ENCODE peak calls at places on chromosomes 4 and X, in four cellular contexts. P, Z, A and Q are unnamed samples.

GRCh38 chr4:128462104-128462783 is 174.6 kb upstream of the PGRMC2 start:
- DNase-seq in A (no peak), P (no peak), Z (no peak), Q (no peak)

GRCh38 chr4:73844352-73844751 is 7.9 kb downstream of the CXCL6 start:
- DNase-seq in A (no peak), P (no peak), Z (no peak), Q (no peak)

GRCh38 chr4:26022346-26022891 is 108.4 kb downstream of the SMIM20 start:
- DNase-seq in Z (no peak), A (no peak), P (no peak), Q (no peak)

GRCh38 chr4:140947507-140947906 is 185.8 kb downstream of the RNF150 start:
- DNase-seq in A (peak), P (no peak), Z (peak), Q (no peak)

GRCh38 chrX:103488332-103488731 is 31.0 kb downstream of the RAB40A start:
- DNase-seq in Z (no peak), A (no peak), P (no peak), Q (no peak)

GRCh38 chrX:50920132-50920531 is 9.6 kb downstream of the BMP15 start:
- DNase-seq in P (no peak), A (no peak), Z (no peak), Q (no peak)

GRCh38 chrX:12958059-12958458 is 16.9 kb upstream of the TMSB4X start:
- DNase-seq in P (no peak), A (no peak), Z (no peak), Q (no peak)

GRCh38 chrX:101617211-101618191 is at the start of gene ARMCX6:
- DNase-seq in Z (peak), A (peak), P (peak), Q (peak)

GRCh38 chr4:158302076-158302866 is 92.0 kb downstream of the TMEM144 start:
- DNase-seq in Z (no peak), P (no peak), A (no peak), Q (no peak)

GRCh38 chrX:72048515-72049455 is 82.9 kb downstream of the RTL5 start:
- DNase-seq in A (peak), P (no peak), Z (no peak), Q (peak)

GRCh38 chr4:17613761-17614415 is 553 bp upstream of the MED28 start:
- DNase-seq in Z (peak), A (no peak), P (no peak), Q (no peak)

GRCh38 chr4:101169044-101170014 is 178.0 kb downstream of the PPP3CA start:
- DNase-seq in P (peak), A (peak), Z (peak), Q (peak)

GRCh38 chrX:12137982-12138365 is 299 bp upstream of the FRMPD4 start:
- DNase-seq in Z (no peak), P (peak), A (no peak), Q (no peak)

GRCh38 chrX:140572724-140573123 is 67.9 kb upstream of the SOX3 start:
- DNase-seq in Z (peak), P (peak), A (peak), Q (peak)

GRCh38 chr4:170134821-170135220 is 45.1 kb upstream of the AADAT start:
- DNase-seq in Z (no peak), P (no peak), A (peak), Q (no peak)

GRCh38 chrX:108735087-108735679 is 1.2 kb downstream of the IRS4 start:
- DNase-seq in P (no peak), A (no peak), Z (no peak), Q (peak)

GRCh38 chr4:112214397-112215264 is 17.0 kb upstream of the AP1AR start:
- DNase-seq in P (no peak), A (no peak), Z (no peak), Q (no peak)

GRCh38 chr4:108031427-108032083 is 41.9 kb downstream of the HADH start:
- DNase-seq in Z (no peak), P (no peak), A (no peak), Q (no peak)

GRCh38 chrX:17022205-17022604 is 75.7 kb downstream of the REPS2 start:
- DNase-seq in P (no peak), Z (no peak), A (no peak), Q (no peak)

GRCh38 chr4:72997409-72997808 is 72.1 kb downstream of the COX18 start:
- DNase-seq in Z (no peak), A (no peak), P (no peak), Q (no peak)

GRCh38 chr4:46270986-46271596 is 118.8 kb downstream of the GABRA2 start:
- DNase-seq in P (no peak), A (no peak), Z (no peak), Q (no peak)

GRCh38 chr4:33998204-33998603 is 2246.1 kb downstream of the ARAP2 start:
- DNase-seq in P (no peak), Z (no peak), A (no peak), Q (no peak)

GRCh38 chr4:181301735-181302380 is 941.3 kb upstream of the TENM3 start:
- DNase-seq in A (peak), P (no peak), Z (no peak), Q (peak)

GRCh38 chr4:125434136-125434535 is 119.4 kb downstream of the FAT4 start:
- DNase-seq in Z (no peak), P (no peak), A (no peak), Q (no peak)

GRCh38 chrX:136032370-136032769 is 47.1 kb downstream of the SLC9A6 start:
- DNase-seq in Z (no peak), P (no peak), A (no peak), Q (no peak)

GRCh38 chr4:85724801-85725548 is 250.0 kb downstream of the ARHGAP24 start:
- DNase-seq in A (no peak), P (no peak), Z (no peak), Q (no peak)

DNA sequence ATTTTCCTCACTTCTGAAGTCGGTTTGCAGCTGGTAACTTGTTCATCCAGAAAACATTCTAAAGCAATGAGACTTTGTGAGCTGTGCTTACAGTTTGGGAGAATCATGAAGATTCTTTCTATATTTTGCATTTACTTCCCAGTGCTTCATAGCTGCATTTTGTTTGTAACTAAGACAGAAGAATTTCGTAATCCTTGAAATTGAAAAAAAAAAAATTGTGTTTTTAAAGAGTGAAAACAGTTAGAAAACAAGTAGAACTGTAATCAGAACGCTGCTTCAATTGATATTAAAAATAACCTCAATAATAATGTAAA is 392.4 kb downstream of the UNC5C start:
- DNase-seq in P (no peak), A (no peak), Z (no peak), Q (no peak)
- TF ChIP-seq CTCF in P (peak), A (no peak), Z (no peak), Q (no peak)

DNA sequence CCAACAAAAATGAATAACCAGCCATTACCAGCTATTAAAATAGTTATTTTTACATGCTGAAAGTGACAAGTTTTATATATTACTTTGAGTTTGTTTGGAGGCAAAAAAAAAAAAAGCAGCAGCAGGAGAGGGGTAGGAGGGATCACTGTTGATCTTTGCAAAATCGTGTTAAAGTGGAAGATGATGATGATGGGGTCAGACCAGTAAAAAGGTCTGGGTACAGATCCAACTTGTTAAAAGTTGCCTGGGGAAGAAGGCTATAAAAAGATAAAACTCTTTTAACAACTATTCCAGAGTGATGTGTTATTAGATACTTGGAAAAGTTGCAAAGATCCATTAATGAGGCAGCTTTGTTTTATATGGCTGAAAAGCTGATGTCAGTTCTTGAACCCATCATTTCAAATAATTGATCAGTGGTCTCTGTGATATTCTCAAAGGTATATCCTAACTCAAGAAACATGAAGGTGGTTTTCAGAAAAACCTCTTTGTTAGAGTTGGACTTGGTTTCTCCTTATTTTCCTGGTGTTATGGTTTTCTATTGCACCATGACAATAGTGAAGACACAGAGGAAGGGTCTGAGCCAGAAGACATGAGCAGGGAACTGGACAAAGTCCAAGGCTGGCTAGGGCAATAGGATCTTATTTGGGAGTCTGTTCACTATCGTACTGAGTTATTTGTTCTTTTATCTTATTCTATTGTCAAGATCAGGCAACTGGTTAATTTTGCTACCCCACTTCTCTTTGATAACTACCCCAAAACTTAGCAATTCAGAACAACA is 44.8 kb downstream of the EDNRA start:
- DNase-seq in Z (no peak), A (no peak), P (no peak), Q (no peak)
- TF ChIP-seq CTCF in Z (no peak), A (no peak), P (no peak), Q (no peak)

GRCh38 chr4:150133605-150134004 is 55.4 kb downstream of the DCLK2 start:
- DNase-seq in Z (no peak), A (no peak), P (no peak), Q (no peak)
- TF ChIP-seq CTCF in Z (no peak), A (no peak), P (no peak), Q (no peak)

GRCh38 chr4:16513876-16514275 is 287.6 kb upstream of the TAPT1 start:
- DNase-seq in P (no peak), A (no peak), Z (no peak), Q (no peak)

GRCh38 chr4:16521156-16521915 is 295.1 kb upstream of the TAPT1 start:
- DNase-seq in Z (no peak), A (no peak), P (no peak), Q (no peak)

GRCh38 chr4:16516796-16517413 is 290.6 kb upstream of the TAPT1 start:
- DNase-seq in P (no peak), Z (peak), A (no peak), Q (peak)
- TF ChIP-seq CTCF in P (peak), Z (peak), A (no peak), Q (no peak)